ENCODE peak calls at places on chromosomes 11 and 22, in four cellular contexts. One of them, this sample, is unnamed.
A peak's percentile ranks its signal among the peaks of the same experiment; 100 is the strongest.

GRCh38 chr11:113376156-113376555 is 11.4 kb upstream of the ANKK1 start:
- DNase-seq in heart right ventricle: no peak
- DNase-seq in brain microvascular endothelial cell: no peak
- DNase-seq in fibroblast of villous mesenchyme: peak; percentile 66
- DNase-seq in this sample: peak; percentile 55

GRCh38 chr11:128734439-128735224 is 40.8 kb downstream of the FLI1 start:
- DNase-seq in heart right ventricle: peak; percentile 35
- DNase-seq in brain microvascular endothelial cell: no peak
- DNase-seq in fibroblast of villous mesenchyme: no peak
- DNase-seq in this sample: no peak

GRCh38 chr11:19258651-19259230 is 18.0 kb upstream of the E2F8 start:
- DNase-seq in heart right ventricle: no peak
- DNase-seq in brain microvascular endothelial cell: no peak
- DNase-seq in fibroblast of villous mesenchyme: no peak
- DNase-seq in this sample: no peak

GRCh38 chr11:280762-281485 is 2.7 kb downstream of the NLRP6 start:
- DNase-seq in heart right ventricle: no peak
- DNase-seq in brain microvascular endothelial cell: no peak
- DNase-seq in fibroblast of villous mesenchyme: no peak
- DNase-seq in this sample: no peak

GRCh38 chr22:21866821-21867527 is 471 bp downstream of the MAPK1 start:
- DNase-seq in heart right ventricle: no peak
- DNase-seq in brain microvascular endothelial cell: peak; percentile 16
- DNase-seq in fibroblast of villous mesenchyme: peak; percentile 28
- DNase-seq in this sample: no peak

GRCh38 chr11:8290122-8290810 is 26.6 kb upstream of the LMO1 start:
- DNase-seq in heart right ventricle: no peak
- DNase-seq in brain microvascular endothelial cell: no peak
- DNase-seq in fibroblast of villous mesenchyme: no peak
- DNase-seq in this sample: no peak

GRCh38 chr22:44685384-44686056 is 16.5 kb upstream of the PRR5 start:
- DNase-seq in heart right ventricle: peak; percentile 42
- DNase-seq in brain microvascular endothelial cell: peak; percentile 52
- DNase-seq in fibroblast of villous mesenchyme: peak; percentile 87
- DNase-seq in this sample: peak; percentile 23

GRCh38 chr22:32536352-32536751 is 61.7 kb downstream of the FBXO7 start:
- DNase-seq in heart right ventricle: no peak
- DNase-seq in brain microvascular endothelial cell: no peak
- DNase-seq in fibroblast of villous mesenchyme: no peak
- DNase-seq in this sample: no peak

GRCh38 chr11:33723238-33723881 is 12.9 kb downstream of the CD59 start:
- DNase-seq in heart right ventricle: no peak
- DNase-seq in brain microvascular endothelial cell: peak; percentile 95
- DNase-seq in fibroblast of villous mesenchyme: peak; percentile 95
- DNase-seq in this sample: peak; percentile 96

GRCh38 chr22:50012201-50013181 is at the start of gene IL17REL:
- DNase-seq in heart right ventricle: no peak
- DNase-seq in brain microvascular endothelial cell: no peak
- DNase-seq in fibroblast of villous mesenchyme: peak; percentile 38
- DNase-seq in this sample: peak; percentile 39

GRCh38 chr11:21635359-21635758 is 557.5 kb upstream of the ANO5 start:
- DNase-seq in heart right ventricle: no peak
- DNase-seq in brain microvascular endothelial cell: no peak
- DNase-seq in fibroblast of villous mesenchyme: no peak
- DNase-seq in this sample: no peak

GRCh38 chr22:25008666-25009065 is 56.1 kb downstream of the KIAA1671 start:
- DNase-seq in heart right ventricle: no peak
- DNase-seq in brain microvascular endothelial cell: no peak
- DNase-seq in fibroblast of villous mesenchyme: no peak
- DNase-seq in this sample: no peak

GRCh38 chr11:6736495-6737121 is 35.2 kb downstream of the OR2AG2 start:
- DNase-seq in heart right ventricle: no peak
- DNase-seq in brain microvascular endothelial cell: no peak
- DNase-seq in fibroblast of villous mesenchyme: no peak
- DNase-seq in this sample: no peak

GRCh38 chr11:47616726-47617416 is 22.7 kb upstream of the C1QTNF4 start:
- DNase-seq in heart right ventricle: no peak
- DNase-seq in brain microvascular endothelial cell: peak; percentile 75
- DNase-seq in fibroblast of villous mesenchyme: peak; percentile 86
- DNase-seq in this sample: peak; percentile 89

GRCh38 chr11:8773916-8774537 is 91.4 kb downstream of the RPL27A start:
- DNase-seq in heart right ventricle: no peak
- DNase-seq in brain microvascular endothelial cell: no peak
- DNase-seq in fibroblast of villous mesenchyme: no peak
- DNase-seq in this sample: no peak

GRCh38 chr22:42645938-42646568 is 3.1 kb downstream of the CYB5R3 start:
- DNase-seq in heart right ventricle: no peak
- DNase-seq in brain microvascular endothelial cell: no peak
- DNase-seq in fibroblast of villous mesenchyme: no peak
- DNase-seq in this sample: no peak

GRCh38 chr22:45583504-45583903 is 80.8 kb downstream of the FBLN1 start:
- DNase-seq in heart right ventricle: no peak
- DNase-seq in brain microvascular endothelial cell: no peak
- DNase-seq in fibroblast of villous mesenchyme: no peak
- DNase-seq in this sample: no peak

GRCh38 chr22:45938913-45939312 is 38.0 kb downstream of the WNT7B start:
- DNase-seq in heart right ventricle: no peak
- DNase-seq in brain microvascular endothelial cell: no peak
- DNase-seq in fibroblast of villous mesenchyme: no peak
- DNase-seq in this sample: no peak

GRCh38 chr22:37253164-37253660 is 9.1 kb upstream of the RAC2 start:
- DNase-seq in heart right ventricle: no peak
- DNase-seq in brain microvascular endothelial cell: no peak
- DNase-seq in fibroblast of villous mesenchyme: no peak
- DNase-seq in this sample: no peak

GRCh38 chr11:62805991-62806441 is 776 bp upstream of the NXF1 start:
- DNase-seq in heart right ventricle: no peak
- DNase-seq in brain microvascular endothelial cell: no peak
- DNase-seq in fibroblast of villous mesenchyme: no peak
- DNase-seq in this sample: peak; percentile 42

GRCh38 chr11:67271548-67272284 is 5.4 kb downstream of the GRK2 start:
- DNase-seq in heart right ventricle: peak; percentile 35
- DNase-seq in brain microvascular endothelial cell: no peak
- DNase-seq in fibroblast of villous mesenchyme: no peak
- DNase-seq in this sample: no peak

GRCh38 chr22:37796079-37796478 is 11.7 kb upstream of the GCAT start:
- DNase-seq in heart right ventricle: no peak
- DNase-seq in brain microvascular endothelial cell: no peak
- DNase-seq in fibroblast of villous mesenchyme: no peak
- DNase-seq in this sample: no peak

GRCh38 chr11:57482782-57483569 is 22.6 kb downstream of the RTN4RL2 start:
- DNase-seq in heart right ventricle: peak; percentile 46
- DNase-seq in brain microvascular endothelial cell: peak; percentile 5
- DNase-seq in fibroblast of villous mesenchyme: peak; percentile 22
- DNase-seq in this sample: peak; percentile 35

GRCh38 chr11:15956302-15956701 is 400.0 kb downstream of the SOX6 start:
- DNase-seq in heart right ventricle: no peak
- DNase-seq in brain microvascular endothelial cell: no peak
- DNase-seq in fibroblast of villous mesenchyme: no peak
- DNase-seq in this sample: no peak

GRCh38 chr22:29216873-29217666 is 11.4 kb downstream of the EMID1 start:
- DNase-seq in heart right ventricle: no peak
- DNase-seq in brain microvascular endothelial cell: no peak
- DNase-seq in fibroblast of villous mesenchyme: peak; percentile 52
- DNase-seq in this sample: peak; percentile 56

GRCh38 chr11:126732981-126733380 is 267.6 kb downstream of the KIRREL3 start:
- DNase-seq in heart right ventricle: no peak
- DNase-seq in brain microvascular endothelial cell: no peak
- DNase-seq in fibroblast of villous mesenchyme: no peak
- DNase-seq in this sample: no peak

GRCh38 chr11:130144721-130145327 is 14.8 kb upstream of the ST14 start:
- DNase-seq in heart right ventricle: no peak
- DNase-seq in brain microvascular endothelial cell: no peak
- DNase-seq in fibroblast of villous mesenchyme: no peak
- DNase-seq in this sample: no peak

GRCh38 chr11:36238881-36239280 is 50.3 kb downstream of the COMMD9 start:
- DNase-seq in heart right ventricle: no peak
- DNase-seq in brain microvascular endothelial cell: no peak
- DNase-seq in fibroblast of villous mesenchyme: no peak
- DNase-seq in this sample: no peak

GRCh38 chr22:23067023-23067650 is 3.2 kb upstream of the GNAZ start:
- DNase-seq in heart right ventricle: peak; percentile 4
- DNase-seq in brain microvascular endothelial cell: no peak
- DNase-seq in fibroblast of villous mesenchyme: no peak
- DNase-seq in this sample: no peak

GRCh38 chr22:46071451-46072029 is 78.8 kb upstream of the PPARA start:
- DNase-seq in heart right ventricle: peak; percentile 94
- DNase-seq in brain microvascular endothelial cell: peak; percentile 80
- DNase-seq in fibroblast of villous mesenchyme: peak; percentile 96
- DNase-seq in this sample: peak; percentile 96

DNA sequence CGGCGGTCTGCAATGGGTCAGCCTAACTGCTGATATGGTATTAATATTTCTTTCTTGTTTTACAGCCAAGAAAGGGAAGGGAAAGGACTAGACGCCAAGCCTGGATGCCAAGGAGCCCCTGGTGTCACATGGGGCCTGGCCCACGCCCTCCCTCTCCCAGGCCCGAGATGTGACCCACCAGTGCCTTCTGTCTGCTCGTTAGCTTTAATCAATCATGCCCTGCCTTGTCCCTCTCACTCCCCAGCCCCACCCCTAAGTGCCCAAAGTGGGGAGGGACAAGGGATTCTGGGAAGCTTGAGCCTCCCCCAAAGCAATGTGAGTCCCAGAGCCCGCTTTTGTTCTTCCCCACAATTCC is 1.9 kb downstream of the MDK start:
- DNase-seq in heart right ventricle: no peak
- DNase-seq in brain microvascular endothelial cell: no peak
- DNase-seq in fibroblast of villous mesenchyme: no peak
- DNase-seq in this sample: no peak
- H3K4me3 ChIP-seq in heart right ventricle: no peak overlapping the region
- H3K4me3 ChIP-seq in brain microvascular endothelial cell: no peak overlapping the region
- H3K4me3 ChIP-seq in fibroblast of villous mesenchyme: no peak overlapping the region
- H3K4me3 ChIP-seq in this sample: no peak overlapping the region

DNA sequence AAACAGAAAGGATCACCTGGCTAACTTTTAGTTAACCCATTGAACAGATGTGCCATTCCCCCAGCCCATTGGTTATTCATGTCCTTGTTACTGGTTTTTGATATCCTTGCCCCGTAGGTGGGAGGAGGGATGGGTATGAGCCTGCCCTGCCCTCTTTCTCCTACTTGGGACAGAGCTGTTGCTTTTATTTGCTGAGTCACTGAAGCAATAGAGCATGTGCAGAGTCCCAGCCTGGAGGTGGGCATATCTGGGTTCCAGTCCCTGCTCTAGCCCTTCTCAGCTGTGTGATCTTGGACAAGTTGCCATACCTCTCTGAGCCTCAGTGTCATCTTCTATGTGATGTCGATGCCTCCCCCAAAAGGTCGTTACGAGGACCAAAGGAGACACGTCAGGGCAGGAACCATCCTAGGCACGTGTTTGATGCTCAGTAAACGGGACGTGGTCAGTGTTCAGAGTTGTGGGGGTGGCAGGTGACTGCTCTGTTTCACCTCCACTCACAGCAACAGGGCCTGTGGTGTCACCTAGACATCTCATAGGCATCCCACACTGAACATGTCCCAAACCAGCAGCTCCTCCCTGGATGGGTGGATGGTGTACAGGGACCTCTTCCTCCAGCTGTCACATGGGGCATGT is 61.0 kb downstream of the BMAL1 start:
- DNase-seq in heart right ventricle: no peak
- DNase-seq in brain microvascular endothelial cell: peak; percentile 51
- DNase-seq in fibroblast of villous mesenchyme: peak; percentile 60
- DNase-seq in this sample: peak; percentile 76
- H3K4me3 ChIP-seq in heart right ventricle: peak overlapping the region; percentile 41
- H3K4me3 ChIP-seq in brain microvascular endothelial cell: peak overlapping the region; percentile 33
- H3K4me3 ChIP-seq in fibroblast of villous mesenchyme: peak overlapping the region; percentile 47
- H3K4me3 ChIP-seq in this sample: peak overlapping the region; percentile 20

GRCh38 chr11:71581826-71582225 is 849 bp downstream of the KRTAP5-11 start:
- DNase-seq in heart right ventricle: no peak
- DNase-seq in brain microvascular endothelial cell: no peak
- DNase-seq in fibroblast of villous mesenchyme: no peak
- DNase-seq in this sample: no peak

GRCh38 chr11:71572811-71573210 is 7.4 kb downstream of the KRTAP5-10 start:
- DNase-seq in heart right ventricle: no peak
- DNase-seq in brain microvascular endothelial cell: no peak
- DNase-seq in fibroblast of villous mesenchyme: no peak
- DNase-seq in this sample: no peak

GRCh38 chr11:71574418-71574817 is 8.3 kb downstream of the KRTAP5-11 start:
- DNase-seq in heart right ventricle: no peak
- DNase-seq in brain microvascular endothelial cell: no peak
- DNase-seq in fibroblast of villous mesenchyme: no peak
- DNase-seq in this sample: no peak

GRCh38 chr11:71580057-71581003 is 2.3 kb downstream of the KRTAP5-11 start:
- DNase-seq in heart right ventricle: no peak
- DNase-seq in brain microvascular endothelial cell: peak; percentile 77
- DNase-seq in fibroblast of villous mesenchyme: peak; percentile 59
- DNase-seq in this sample: peak; percentile 92

DNA sequence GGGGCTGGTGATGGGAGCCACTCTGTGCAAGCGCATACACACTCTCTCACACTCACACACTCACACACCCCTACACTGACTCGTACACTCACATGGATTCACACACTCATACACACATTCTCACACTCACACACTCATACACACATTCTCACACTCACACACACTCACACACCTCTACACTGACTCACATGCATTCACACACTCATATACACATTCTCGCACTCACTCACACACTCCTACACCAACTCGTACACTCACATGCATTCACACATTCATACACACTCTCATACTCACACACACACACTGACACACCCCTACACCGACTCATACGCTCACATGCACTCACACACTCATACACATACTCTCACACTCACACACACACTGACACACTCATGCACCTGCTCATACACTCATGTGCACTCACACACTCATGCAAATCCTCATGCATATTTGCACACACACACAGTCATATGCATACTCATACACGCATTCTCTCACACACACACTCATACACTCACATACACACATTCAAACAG is 5.1 kb downstream of the KRTAP5-11 start:
- DNase-seq in heart right ventricle: no peak
- DNase-seq in brain microvascular endothelial cell: no peak
- DNase-seq in fibroblast of villous mesenchyme: no peak
- DNase-seq in this sample: no peak
- H3K4me3 ChIP-seq in heart right ventricle: no peak overlapping the region
- H3K4me3 ChIP-seq in brain microvascular endothelial cell: no peak overlapping the region
- H3K4me3 ChIP-seq in fibroblast of villous mesenchyme: no peak overlapping the region
- H3K4me3 ChIP-seq in this sample: no peak overlapping the region

DNA sequence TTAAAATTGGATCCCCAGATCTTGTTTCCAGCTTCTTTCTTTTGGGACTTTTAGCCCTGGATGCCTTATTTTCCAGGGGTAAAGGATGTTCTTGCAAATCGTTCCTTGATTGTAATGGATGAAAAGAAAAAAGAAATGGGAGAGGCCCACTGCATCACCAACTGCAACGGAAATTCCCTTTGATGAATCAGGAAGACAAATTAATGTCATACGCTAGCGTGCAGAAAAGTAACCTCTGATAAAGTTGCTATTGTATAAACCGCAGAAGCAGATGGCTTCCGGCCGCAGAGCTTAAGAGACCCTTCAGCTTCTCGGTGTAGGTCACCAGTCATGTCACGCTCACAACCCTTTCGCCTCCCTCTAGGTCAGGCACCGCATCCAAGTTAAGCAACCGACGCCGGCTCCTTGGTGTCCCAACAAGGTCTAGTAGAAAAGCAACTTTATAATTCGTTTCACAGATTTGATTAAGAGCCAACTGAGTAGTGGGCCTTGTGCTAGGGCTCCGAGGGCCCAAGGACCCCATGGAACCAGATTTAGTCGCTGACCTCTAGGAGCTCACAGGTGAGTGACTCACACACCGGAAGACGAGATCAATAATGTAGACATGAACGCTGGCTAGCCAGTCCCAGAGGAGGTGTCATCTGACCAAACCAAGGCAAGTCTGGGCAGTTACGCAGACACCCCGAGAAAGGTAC is 1.3 kb upstream of the ZFP91 start:
- DNase-seq in heart right ventricle: peak; percentile 38
- DNase-seq in brain microvascular endothelial cell: peak; percentile 95
- DNase-seq in fibroblast of villous mesenchyme: peak; percentile 92
- DNase-seq in this sample: peak; percentile 74
- H3K4me3 ChIP-seq in heart right ventricle: peak overlapping the region; percentile 84
- H3K4me3 ChIP-seq in brain microvascular endothelial cell: peak overlapping the region; percentile 98
- H3K4me3 ChIP-seq in fibroblast of villous mesenchyme: peak overlapping the region; percentile 77
- H3K4me3 ChIP-seq in this sample: peak overlapping the region; percentile 95

This sample was measured in cardiac fibroblast.